ENCODE peak calls at places on chromosomes 4 and X, in five cellular contexts. E, B, W, I and H are unnamed samples. For H3K4me1, the result is how much of the 10 kb centered on the place peaks cover.

GRCh38 chr4:111530446-111530845 is 614.8 kb upstream of the FAM241A start:
- DNase-seq in E (no peak), B (no peak), W (no peak), I (no peak), H (no peak)

GRCh38 chr4:27278615-27279014 is 418.0 kb downstream of the STIM2 start:
- DNase-seq in E (no peak), B (peak), W (peak), I (peak), H (peak)

GRCh38 chr4:3252480-3252828 is 3.5 kb downstream of the MSANTD1 start:
- DNase-seq in E (peak), B (no peak), W (no peak), I (no peak), H (no peak)

GRCh38 chr4:6153874-6154273 is 46.5 kb downstream of the JAKMIP1 start:
- DNase-seq in E (no peak), B (no peak), W (no peak), I (no peak), H (no peak)

GRCh38 chr4:185734214-185734613 is 77.8 kb downstream of the SORBS2 start:
- DNase-seq in E (no peak), B (no peak), W (no peak), I (no peak), H (no peak)

GRCh38 chrX:88838392-88838791 is 91.4 kb downstream of the CPXCR1 start:
- DNase-seq in E (no peak), B (no peak), W (no peak), I (no peak), H (no peak)

GRCh38 chr4:85901500-85901899 is 426.6 kb downstream of the ARHGAP24 start:
- DNase-seq in E (no peak), B (no peak), W (peak), I (peak), H (no peak)

GRCh38 chrX:3743821-3744439 is 30.5 kb upstream of the PRKX start:
- DNase-seq in E (no peak), B (no peak), W (no peak), I (no peak), H (no peak)

GRCh38 chr4:5639556-5639955 is 68.8 kb downstream of the EVC2 start:
- DNase-seq in E (no peak), B (no peak), W (no peak), I (no peak), H (no peak)

GRCh38 chrX:40090050-40090804 is 7.5 kb downstream of the BCOR start:
- DNase-seq in E (no peak), B (no peak), W (no peak), I (peak), H (peak)

GRCh38 chrX:68504237-68504636 is 5.4 kb downstream of the YIPF6 start:
- DNase-seq in E (no peak), B (no peak), W (peak), I (peak), H (no peak)
- H3K4me1 ChIP-seq in E (under half), B (under half), W (under half), I (under half), H (under half)

GRCh38 chr4:41410049-41410448 is 127.9 kb upstream of the LIMCH1 start:
- DNase-seq in E (no peak), B (no peak), W (peak), I (peak), H (no peak)
- H3K4me1 ChIP-seq in E (under half), B (under half), W (under half), I (under half), H (under half)

GRCh38 chr4:56958111-56958517 is 19.3 kb downstream of the NOA1 start:
- DNase-seq in E (peak), B (peak), W (peak), I (peak), H (peak)
- H3K4me1 ChIP-seq in E (under half), B (under half), W (under half), I (under half), H (under half)

GRCh38 chrX:12956704-12957541 is 18.0 kb upstream of the TMSB4X start:
- DNase-seq in E (no peak), B (no peak), W (peak), I (peak), H (peak)
- H3K4me1 ChIP-seq in E (under half), B (under half), W (under half), I (under half), H (under half)

DNA sequence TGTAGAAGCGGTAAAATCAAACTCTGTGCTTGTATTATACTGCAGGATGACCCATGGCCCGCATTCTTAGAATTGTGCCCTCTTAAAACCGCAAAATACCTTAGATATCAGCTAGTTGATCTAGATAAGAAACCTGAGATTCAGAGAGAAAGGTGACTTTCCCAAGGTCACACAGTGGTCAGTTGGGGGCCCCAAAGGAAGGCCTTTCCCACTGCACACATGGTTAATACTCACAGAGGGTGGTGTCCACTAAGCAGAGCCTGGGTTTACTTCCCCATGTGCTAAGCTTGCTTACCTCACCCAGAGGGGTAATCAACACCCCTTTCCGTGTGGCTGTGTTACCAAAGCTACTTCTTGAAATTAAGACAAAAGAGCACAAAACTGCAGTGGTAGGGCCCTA is 66.3 kb downstream of the RBM47 start:
- DNase-seq in E (no peak), B (no peak), W (no peak), I (no peak), H (no peak)
- H3K4me1 ChIP-seq in E (under half), B (under half), W (under half), I (under half), H (under half)

GRCh38 chr4:40939826-40940225 is 190.1 kb downstream of the NSUN7 start:
- DNase-seq in E (no peak), B (no peak), W (no peak), I (no peak), H (no peak)
- H3K4me1 ChIP-seq in E (under half), B (under half), W (under half), I (under half), H (under half)

GRCh38 chrX:7088968-7089615 is 58.4 kb upstream of the STS start:
- DNase-seq in E (peak), B (no peak), W (no peak), I (no peak), H (no peak)
- H3K4me1 ChIP-seq in E (under half), B (under half), W (under half), I (under half), H (under half)

DNA sequence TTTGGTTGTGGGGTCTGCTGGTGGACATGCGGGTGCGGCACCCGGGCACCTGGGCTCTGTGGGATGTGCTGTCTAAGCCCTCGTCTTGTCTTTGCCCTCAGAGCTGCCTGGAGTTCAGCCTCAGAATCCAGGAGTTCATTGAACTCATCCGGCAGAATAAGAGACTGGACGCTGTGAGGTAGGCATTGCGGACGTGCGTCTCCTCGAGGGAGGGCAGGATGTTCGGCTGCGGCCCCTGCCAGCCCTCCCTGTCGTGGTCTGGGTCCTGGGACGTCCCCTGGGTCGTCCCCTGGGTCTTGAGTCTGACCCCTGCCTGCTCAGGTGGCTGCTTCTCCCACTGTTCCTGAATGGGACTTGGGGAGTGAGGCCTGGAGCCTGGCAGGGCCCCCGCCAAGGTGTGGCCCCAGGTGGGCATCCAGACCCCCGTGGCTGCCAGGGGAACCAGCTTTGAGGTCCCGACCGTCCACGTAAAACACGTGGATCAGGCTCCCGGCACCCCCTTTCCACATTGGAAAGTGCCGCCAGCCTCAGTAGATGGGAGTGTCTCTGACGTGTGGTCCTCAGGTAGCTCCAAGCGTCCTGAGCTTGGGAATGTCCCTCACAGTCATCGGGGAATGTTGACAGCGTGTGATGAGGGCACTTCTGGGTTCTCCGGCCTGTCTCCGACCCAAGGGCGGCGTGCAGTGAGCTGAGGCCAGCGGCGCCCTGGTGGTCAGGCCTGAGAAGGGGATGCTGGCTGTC is 19.3 kb upstream of the UVSSA start:
- DNase-seq in E (no peak), B (no peak), W (no peak), I (no peak), H (no peak)
- H3K4me1 ChIP-seq in E (under half), B (under half), W (under half), I (under half), H (under half)

GRCh38 chr4:78661086-78661690 is 109.6 kb downstream of the ANXA3 start:
- DNase-seq in E (no peak), B (no peak), W (no peak), I (no peak), H (no peak)

GRCh38 chr4:78659665-78660064 is 108.1 kb downstream of the ANXA3 start:
- DNase-seq in E (no peak), B (no peak), W (no peak), I (no peak), H (no peak)

GRCh38 chr4:78656968-78657445 is 105.4 kb downstream of the ANXA3 start:
- DNase-seq in E (no peak), B (no peak), W (peak), I (no peak), H (no peak)

GRCh38 chr4:78660559-78660958 is 109.0 kb downstream of the ANXA3 start:
- DNase-seq in E (no peak), B (no peak), W (no peak), I (peak), H (no peak)

DNA sequence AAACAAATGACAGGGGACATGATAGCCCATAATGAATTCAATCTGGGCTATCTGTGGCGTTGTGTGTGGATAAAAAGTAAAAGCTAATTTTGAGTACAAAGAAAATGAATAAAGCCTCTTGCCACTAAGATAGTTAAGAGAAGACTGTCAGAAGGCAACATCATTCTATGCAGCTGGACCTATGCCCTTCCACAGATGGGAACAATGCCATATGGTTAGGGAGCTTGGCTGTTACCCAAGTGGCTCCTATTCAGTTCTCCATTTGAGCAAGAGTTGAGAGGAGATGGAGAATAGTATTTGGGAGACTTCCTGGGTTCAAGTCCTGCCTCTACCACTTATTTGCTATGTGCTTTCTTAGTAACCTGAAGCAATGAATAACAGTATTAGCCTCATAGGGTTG is 107.7 kb downstream of the ANXA3 start:
- DNase-seq in E (no peak), B (no peak), W (peak), I (no peak), H (no peak)
- H3K4me1 ChIP-seq in E (under half), B (under half), W (under half), I (half or more), H (under half)